ENCODE peak calls at places on chromosomes 1 and 21, in nine cellular contexts. Y, Z, S, H, B, X, C, I and R are unnamed samples. For H3K9me3, the result is how much of the 10 kb centered on the place peaks cover.

GRCh38 chr1:54355931-54356679 is 50.1 kb downstream of the SSBP3 start:
- DNase-seq in B (no peak), Z (no peak), H (peak), Y (no peak), C (peak), X (peak), I (peak), S (no peak), R (no peak)

GRCh38 chr1:243739335-243740003 is 110.6 kb downstream of the AKT3 start:
- DNase-seq in C (peak), I (no peak), Y (no peak), H (peak), B (no peak), X (no peak), S (no peak), Z (no peak), R (no peak)

GRCh38 chr21:31447477-31447876 is 103.4 kb upstream of the TIAM1 start:
- DNase-seq in X (no peak), Y (no peak), I (no peak), B (no peak), S (no peak), Z (no peak), H (no peak), C (peak), R (no peak)

GRCh38 chr1:24903560-24903954 is 26.5 kb downstream of the RUNX3 start:
- DNase-seq in X (no peak), I (no peak), H (no peak), C (no peak), Z (no peak), B (no peak), Y (no peak), S (no peak), R (no peak)

GRCh38 chr1:82586473-82586872 is 785.7 kb downstream of the ADGRL2 start:
- DNase-seq in X (no peak), C (peak), Y (no peak), Z (no peak), I (no peak), B (no peak), S (no peak), H (no peak), R (no peak)

GRCh38 chr1:30380625-30380984 is 342.8 kb downstream of the MATN1 start:
- DNase-seq in H (no peak), Y (no peak), B (no peak), C (no peak), S (no peak), Z (no peak), X (no peak), I (no peak), R (no peak)

GRCh38 chr1:17236779-17237601 is 11.9 kb upstream of the PADI3 start:
- DNase-seq in Y (peak), I (peak), H (peak), B (peak), C (peak), X (peak), S (peak), Z (peak), R (peak)

GRCh38 chr1:26023826-26024225 is 2.3 kb downstream of the EXTL1 start:
- DNase-seq in Y (no peak), X (no peak), S (no peak), Z (no peak), H (no peak), B (no peak), I (no peak), C (no peak), R (no peak)

GRCh38 chr1:20439282-20439681 is 46.7 kb downstream of the CAMK2N1 start:
- DNase-seq in I (no peak), Y (no peak), S (no peak), H (no peak), B (no peak), Z (no peak), X (peak), C (peak), R (no peak)

GRCh38 chr1:53071167-53071865 is 9.3 kb downstream of the PODN start:
- DNase-seq in B (no peak), Z (no peak), I (no peak), Y (no peak), H (no peak), C (no peak), X (peak), S (no peak), R (no peak)

GRCh38 chr21:39911286-39911685 is 44.0 kb downstream of the PCP4 start:
- DNase-seq in X (peak), H (no peak), Y (no peak), C (no peak), S (no peak), I (no peak), B (no peak), Z (no peak), R (no peak)

GRCh38 chr1:183635112-183635605 is 424 bp downstream of the ARPC5 start:
- DNase-seq in B (no peak), S (no peak), X (no peak), H (peak), C (peak), Z (no peak), I (peak), Y (peak), R (no peak)

GRCh38 chr1:193629875-193630274 is 443.5 kb upstream of the B3GALT2 start:
- DNase-seq in I (no peak), X (no peak), Y (no peak), C (peak), H (no peak), Z (no peak), B (no peak), S (no peak), R (no peak)

GRCh38 chr1:182556279-182556678 is 32.8 kb downstream of the RNASEL start:
- DNase-seq in Z (no peak), H (no peak), Y (no peak), B (no peak), S (no peak), I (no peak), C (no peak), X (no peak), R (no peak)

GRCh38 chr1:227788279-227789041 is 27.0 kb upstream of the PRSS38 start:
- DNase-seq in Y (no peak), S (no peak), B (peak), X (peak), H (peak), C (no peak), Z (no peak), I (peak), R (no peak)

GRCh38 chr1:153991151-153991472 is 550 bp downstream of the RPS27 start:
- DNase-seq in I (no peak), C (no peak), H (no peak), X (no peak), B (no peak), Z (no peak), S (no peak), Y (no peak), R (no peak)

GRCh38 chr1:38908821-38909220 is 27.4 kb upstream of the GJA9 start:
- DNase-seq in H (no peak), S (no peak), X (no peak), I (no peak), Y (no peak), Z (no peak), C (no peak), B (no peak), R (no peak)

GRCh38 chr1:246428542-246429308 is 78.4 kb downstream of the SMYD3 start:
- DNase-seq in X (peak), H (no peak), S (no peak), I (no peak), Y (no peak), Z (peak), C (peak), B (peak), R (no peak)

GRCh38 chr21:31395268-31395667 is 51.2 kb upstream of the TIAM1 start:
- DNase-seq in X (no peak), Y (no peak), B (no peak), C (no peak), I (no peak), S (no peak), Z (no peak), H (no peak), R (no peak)

GRCh38 chr1:41728403-41729202 is 190.1 kb downstream of the HIVEP3 start:
- DNase-seq in S (no peak), X (no peak), H (no peak), Z (no peak), Y (no peak), B (no peak), I (peak), C (no peak), R (no peak)

GRCh38 chr1:17439250-17440073 is at the start of gene RCC2:
- DNase-seq in B (peak), H (peak), C (peak), S (peak), Y (peak), Z (peak), X (peak), I (peak), R (no peak)

GRCh38 chr1:214582289-214582891 is 20.6 kb upstream of the CENPF start:
- DNase-seq in C (no peak), H (no peak), X (peak), S (no peak), I (no peak), B (no peak), Y (no peak), Z (no peak), R (no peak)

GRCh38 chr1:180836414-180836813 is 76.3 kb upstream of the KIAA1614 start:
- DNase-seq in B (no peak), X (no peak), Y (no peak), S (no peak), C (no peak), I (no peak), H (no peak), Z (no peak), R (no peak)

GRCh38 chr1:21175324-21175669 is 1.4 kb downstream of the EIF4G3 start:
- DNase-seq in H (peak), B (no peak), I (peak), X (no peak), Y (peak), S (peak), Z (no peak), C (peak), R (no peak)

GRCh38 chr1:90133133-90133532 is 138.2 kb downstream of the ZNF326 start:
- DNase-seq in Z (no peak), C (peak), Y (no peak), X (peak), I (peak), S (no peak), B (peak), H (no peak), R (no peak)

GRCh38 chr1:226989081-226989747 is 49.1 kb downstream of the COQ8A start:
- DNase-seq in B (no peak), Z (no peak), H (no peak), Y (no peak), C (no peak), X (no peak), I (peak), S (peak), R (peak)

GRCh38 chr21:44520326-44521300 is 19.4 kb downstream of the KRTAP10-1 start:
- DNase-seq in I (no peak), X (peak), C (no peak), B (no peak), S (no peak), Z (no peak), Y (no peak), H (no peak), R (no peak)

DNA sequence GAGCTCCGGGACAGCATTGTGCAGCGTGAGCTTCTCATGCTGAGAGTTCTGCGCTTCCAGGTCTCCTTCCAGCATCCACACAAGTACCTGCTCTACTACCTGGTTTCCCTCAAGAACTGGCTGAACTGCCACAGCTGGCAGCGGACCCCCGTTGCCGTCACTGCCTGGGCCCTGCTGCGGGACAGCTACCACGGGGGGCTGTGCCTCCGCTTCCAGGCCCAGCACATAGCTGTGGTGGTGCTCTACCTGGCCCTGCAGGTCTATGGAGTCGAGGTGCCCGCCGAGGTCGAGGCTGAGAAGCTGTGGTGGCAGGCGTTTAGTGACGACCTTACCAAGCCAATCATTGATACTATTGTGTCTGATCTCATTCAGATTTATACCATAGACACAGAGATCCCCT is 186.4 kb downstream of the NR5A2 start:
- DNase-seq in Y (no peak), Z (no peak), C (no peak), X (no peak), S (no peak), B (no peak), I (no peak), H (no peak), R (no peak)
- H3K9me3 ChIP-seq in Y (under half), Z (under half), C (under half), X (under half), S (under half), B (under half), I (under half), H (under half), R (under half)

DNA sequence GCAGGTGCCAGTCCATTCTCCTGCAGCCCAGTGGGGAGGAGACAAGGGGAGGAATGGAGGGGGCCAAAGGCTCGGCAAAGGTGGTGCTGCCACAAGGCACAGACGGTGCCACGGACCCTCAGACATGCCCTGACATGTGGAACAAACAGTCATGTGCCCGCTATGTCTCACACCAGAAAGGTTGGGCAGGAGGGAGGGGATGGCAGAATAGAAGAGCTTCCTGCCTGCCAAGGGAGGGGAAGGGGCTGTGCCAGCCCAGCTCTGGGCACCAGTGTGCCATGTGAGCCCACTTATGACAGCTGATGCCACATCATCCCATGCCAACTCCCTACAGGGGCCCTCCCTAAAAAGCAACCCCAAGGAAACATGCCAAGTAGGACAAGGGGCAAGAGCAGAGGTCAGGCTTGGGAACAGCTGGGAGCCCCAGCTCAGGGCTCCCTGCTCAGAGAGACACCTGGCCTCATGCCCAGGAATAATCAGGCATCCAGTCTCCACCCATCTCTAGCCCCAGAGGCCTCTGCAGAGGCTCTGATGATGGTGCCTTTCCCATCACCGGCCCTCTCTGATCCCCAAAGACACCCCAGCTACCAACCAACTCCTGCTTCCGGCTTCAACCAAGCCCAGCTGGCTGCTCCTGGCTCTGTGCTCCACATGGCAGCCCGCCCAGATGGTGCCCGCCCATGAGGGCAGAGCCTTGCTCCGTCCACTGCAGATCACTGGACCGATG is 10.4 kb downstream of the ADGRB2 start:
- DNase-seq in S (no peak), H (peak), X (no peak), C (peak), Z (no peak), I (peak), Y (no peak), B (no peak), R (no peak)
- H3K27ac ChIP-seq in S (no peak), H (no peak), X (no peak), C (peak), Z (no peak), I (no peak), Y (no peak), B (no peak), R (no peak)

GRCh38 chr1:169120066-169120465 is 13.6 kb downstream of the ATP1B1 start:
- DNase-seq in C (no peak), S (no peak), Y (no peak), X (no peak), Z (peak), H (no peak), B (no peak), I (no peak), R (no peak)

GRCh38 chr1:169122976-169123375 is 16.5 kb downstream of the ATP1B1 start:
- DNase-seq in X (no peak), I (no peak), H (no peak), Y (no peak), S (no peak), B (no peak), C (no peak), Z (no peak), R (no peak)

GRCh38 chr1:169118227-169118626 is 11.7 kb downstream of the ATP1B1 start:
- DNase-seq in Z (no peak), I (no peak), B (no peak), Y (no peak), H (no peak), C (no peak), S (no peak), X (no peak), R (no peak)

GRCh38 chr1:169119405-169119804 is 12.9 kb downstream of the ATP1B1 start:
- DNase-seq in H (no peak), Y (no peak), Z (no peak), X (no peak), B (no peak), I (no peak), S (no peak), C (no peak), R (no peak)

GRCh38 chr1:169121146-169121923 is 14.8 kb downstream of the ATP1B1 start:
- DNase-seq in S (no peak), H (no peak), Z (no peak), Y (no peak), C (no peak), I (no peak), X (no peak), B (no peak), R (no peak)
- H3K9me3 ChIP-seq in S (under half), H (under half), Z (under half), Y (under half), C (under half), I (under half), X (under half), B (under half), R (under half)

GRCh38 chr1:186541003-186541402 is 80.1 kb upstream of the PDC start:
- DNase-seq in Z (no peak), Y (no peak), S (no peak), I (no peak), H (no peak), C (no peak), B (no peak), X (peak), R (no peak)

GRCh38 chr1:186540521-186540920 is 79.6 kb upstream of the PDC start:
- DNase-seq in C (no peak), X (no peak), H (no peak), B (no peak), Z (no peak), Y (no peak), I (no peak), S (no peak), R (no peak)

GRCh38 chr1:186535388-186536133 is 74.6 kb upstream of the PDC start:
- DNase-seq in S (no peak), X (no peak), Y (no peak), Z (peak), I (no peak), B (no peak), H (no peak), C (peak), R (no peak)

GRCh38 chr1:186532481-186532880 is 71.6 kb upstream of the PDC start:
- DNase-seq in X (no peak), C (no peak), H (no peak), S (no peak), B (no peak), Y (no peak), Z (no peak), I (no peak), R (no peak)

DNA sequence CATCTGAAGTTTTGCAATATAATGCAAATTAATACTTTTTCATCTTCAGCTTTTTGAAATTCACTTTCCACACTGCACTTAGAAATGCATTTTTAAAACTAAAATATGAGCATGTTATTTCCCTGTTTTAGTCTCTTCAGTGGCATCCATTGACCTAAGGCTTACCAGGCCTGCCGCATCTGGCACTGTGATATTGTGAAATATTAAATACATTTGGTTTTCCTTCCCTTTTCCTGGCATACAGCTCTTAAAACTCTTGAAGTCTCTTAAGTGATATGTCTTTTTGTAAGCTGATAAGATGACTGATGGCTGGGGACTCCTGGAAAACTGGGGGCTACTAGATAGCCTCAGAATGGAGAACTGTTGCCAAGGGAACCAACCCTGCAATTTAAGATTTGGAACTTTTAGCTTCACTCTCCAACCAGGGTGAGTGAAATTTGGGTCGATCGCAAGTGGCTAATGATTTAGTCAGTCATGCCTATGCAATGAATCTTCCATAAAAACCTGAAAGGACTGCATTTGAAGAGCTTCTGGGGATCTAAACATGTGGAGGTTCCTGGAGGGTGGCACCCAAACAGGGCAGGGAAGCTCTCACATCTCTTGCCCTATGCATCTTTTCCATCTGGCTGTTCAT is 75.5 kb upstream of the PDC start:
- DNase-seq in X (no peak), Y (no peak), Z (no peak), B (no peak), C (peak), S (no peak), I (no peak), H (no peak), R (no peak)
- H3K27ac ChIP-seq in X (no peak), Y (no peak), Z (no peak), B (no peak), C (no peak), S (no peak), I (no peak), H (no peak), R (no peak)

DNA sequence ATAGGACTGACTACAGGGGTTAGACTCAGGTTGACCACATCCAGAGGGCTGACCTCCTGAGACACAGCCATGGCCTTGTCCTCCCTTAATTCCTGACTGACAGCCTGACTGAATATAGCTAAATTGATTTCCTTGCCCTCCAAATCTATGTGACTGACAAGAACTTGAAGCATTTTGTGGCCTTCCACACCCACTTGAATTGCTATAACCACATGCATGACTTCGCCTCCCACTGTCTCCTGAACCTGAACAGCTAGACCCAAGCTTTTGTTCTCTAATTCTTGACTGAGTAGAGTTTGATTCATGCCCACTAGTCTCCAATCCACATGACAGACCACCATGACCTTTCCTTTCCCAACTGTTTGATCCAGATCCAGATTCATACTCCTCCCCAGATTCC is 3.1 kb downstream of the FLG2 start:
- DNase-seq in B (no peak), H (no peak), S (no peak), Y (no peak), C (no peak), I (no peak), X (no peak), Z (no peak), R (no peak)
- H3K9me3 ChIP-seq in B (under half), H (under half), S (under half), Y (under half), C (under half), I (under half), X (half or more), Z (under half), R (under half)

GRCh38 chr1:19384772-19385187 is 72.7 kb downstream of the SLC66A1 start:
- DNase-seq in C (no peak), H (no peak), I (peak), B (no peak), S (no peak), Y (no peak), X (no peak), Z (no peak), R (no peak)
- H3K27ac ChIP-seq in C (no peak), H (no peak), I (peak), B (no peak), S (no peak), Y (peak), X (no peak), Z (peak), R (peak)